ENCODE peak calls at places on chromosomes 3 and 15, in five cellular contexts. M is neuronal stem cell, O is mesenchymal stem cell, S is H1, A is trophoblast cell. V is an unnamed sample. For H3K4me1, the result is how much of the 10 kb centered on the place peaks cover.

GRCh38 chr3:108602935-108603294 is 13.4 kb downstream of the DZIP3 start:
- DNase-seq in M (no peak), O (no peak), S (no peak), A (no peak), V (no peak)

GRCh38 chr15:59801649-59802048 is 112.5 kb upstream of the BNIP2 start:
- DNase-seq in M (no peak), O (no peak), S (no peak), A (no peak), V (no peak)

GRCh38 chr15:73897441-73898261 is 24.3 kb downstream of the TBC1D21 start:
- DNase-seq in M (peak), O (peak), S (peak), A (peak), V (peak)

GRCh38 chr3:97872209-97873042 is 50.6 kb downstream of the CRYBG3 start:
- DNase-seq in M (no peak), O (peak), S (no peak), A (peak), V (no peak)

GRCh38 chr15:79858469-79858868 is 38.3 kb downstream of the MTHFS start:
- DNase-seq in M (no peak), O (no peak), S (no peak), A (no peak), V (no peak)

GRCh38 chr15:82098674-82099073 is 52.9 kb upstream of the MEX3B start:
- DNase-seq in M (no peak), O (no peak), S (no peak), A (no peak), V (no peak)

GRCh38 chr3:194761384-194761783 is 75.7 kb downstream of the FAM43A start:
- DNase-seq in M (no peak), O (no peak), S (no peak), A (peak), V (no peak)

GRCh38 chr15:67701669-67702068 is 123.6 kb upstream of the SKOR1 start:
- DNase-seq in M (no peak), O (no peak), S (no peak), A (no peak), V (no peak)

GRCh38 chr15:48871536-48871935 is 6.4 kb upstream of the EID1 start:
- DNase-seq in M (no peak), O (no peak), S (no peak), A (no peak), V (no peak)

GRCh38 chr3:101279765-101280385 is 40.5 kb downstream of the IMPG2 start:
- DNase-seq in M (no peak), O (no peak), S (no peak), A (no peak), V (no peak)
- H2BK12ac ChIP-seq in M (no peak), O (no peak), S (no peak), A (no peak), V (no peak)

DNA sequence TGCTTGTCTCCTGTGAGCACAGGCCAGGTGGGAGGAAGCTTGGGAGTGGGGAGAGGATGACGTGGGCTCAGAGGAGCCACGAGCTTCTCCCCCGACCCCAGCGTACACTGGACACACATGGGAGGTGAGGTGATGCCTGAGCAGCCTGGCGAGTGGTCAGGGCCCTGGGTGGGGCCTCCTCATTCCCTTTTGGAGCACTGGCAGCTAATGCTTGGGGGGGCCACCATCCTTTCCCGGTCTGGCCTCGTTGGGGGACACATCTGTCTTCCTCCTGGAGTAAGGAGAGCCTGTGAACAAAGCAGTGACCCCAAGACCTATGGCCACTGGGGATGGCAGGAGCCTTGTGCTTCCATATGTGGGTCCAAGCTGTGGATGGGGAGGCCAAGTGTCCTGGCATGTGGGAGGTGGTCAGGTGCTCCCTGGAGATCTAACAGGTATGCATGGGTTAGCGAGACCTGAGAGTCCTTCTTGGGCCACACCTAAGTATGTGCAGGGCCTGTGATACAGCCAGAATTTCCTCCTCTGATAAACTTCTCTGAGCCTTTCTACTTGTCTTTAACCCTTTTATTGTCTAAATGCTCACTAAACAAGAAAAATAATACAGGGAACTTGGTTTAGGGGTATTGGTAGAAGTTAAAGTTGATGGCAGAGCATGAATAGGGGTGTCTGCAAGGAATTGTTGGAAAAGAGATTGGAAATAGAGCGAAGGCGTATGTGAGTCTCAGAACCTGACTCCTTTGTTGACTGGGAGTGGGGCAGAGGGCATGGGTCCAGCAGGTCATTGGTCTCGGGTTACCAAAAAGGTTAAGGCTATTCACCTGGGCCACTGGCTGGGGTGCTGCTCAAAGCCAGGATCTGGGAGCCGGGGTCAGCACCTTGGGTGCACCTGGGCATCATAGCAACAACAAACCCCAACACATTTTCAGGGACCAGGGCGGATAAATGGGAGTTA is 9.6 kb downstream of the KLF13 start:
- DNase-seq in M (no peak), O (no peak), S (no peak), A (no peak), V (no peak)
- H3K4me1 ChIP-seq in M (under half), O (under half), S (under half), A (under half), V (under half)

GRCh38 chr3:71290301-71290700 is 293.2 kb downstream of the FOXP1 start:
- DNase-seq in M (no peak), O (no peak), S (no peak), A (no peak), V (no peak)
- H2BK12ac ChIP-seq in M (no peak), O (no peak), S (no peak), A (no peak), V (no peak)

GRCh38 chr3:132211896-132212295 is 105.3 kb upstream of the ACP3 start:
- DNase-seq in M (no peak), O (peak), S (no peak), A (no peak), V (no peak)
- H3K4me1 ChIP-seq in M (under half), O (under half), S (under half), A (under half), V (under half)

DNA sequence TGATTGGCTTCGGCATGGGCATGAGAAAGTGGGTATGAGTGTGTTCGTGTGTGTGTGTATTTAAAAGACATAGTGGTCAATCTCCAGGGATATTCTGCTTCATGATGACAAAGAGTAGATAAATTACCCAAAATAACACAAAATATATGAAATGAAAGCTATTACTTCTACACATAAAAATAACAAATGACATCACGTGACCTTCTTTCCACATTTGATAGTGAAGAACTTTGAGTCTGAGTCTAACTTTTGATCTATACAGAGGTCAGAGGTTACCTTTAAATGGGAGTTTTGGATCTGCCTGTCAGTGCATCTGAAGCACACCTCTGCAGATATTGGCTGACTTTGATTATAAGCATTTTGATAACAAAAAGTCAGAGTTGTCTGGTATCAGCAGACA is 497.0 kb downstream of the CADM2 start:
- DNase-seq in M (no peak), O (no peak), S (no peak), A (no peak), V (no peak)
- H2BK12ac ChIP-seq in M (no peak), O (no peak), S (no peak), A (no peak), V (no peak)

GRCh38 chr3:106115557-106115956 is 246.7 kb upstream of the CBLB start:
- DNase-seq in M (no peak), O (no peak), S (no peak), A (peak), V (no peak)
- H3K4me1 ChIP-seq in M (under half), O (under half), S (under half), A (under half), V (under half)

V was measured in H9.